ENCODE peak calls at places on chromosomes 13 and 19, in four cellular contexts. M, H, W and Z are unnamed samples.

GRCh38 chr13:95480131-95480545 is 72.4 kb upstream of the CLDN10 start:
- DNase-seq in M (no peak), H (no peak), W (peak; percentile 17), Z (no peak)

GRCh38 chr19:51511353-51511752 is 9.8 kb upstream of the SIGLEC12 start:
- DNase-seq in M (no peak), H (no peak), W (no peak), Z (peak; percentile 27)

GRCh38 chr19:42048992-42049391 is 21.0 kb downstream of the GRIK5 start:
- DNase-seq in M (no peak), H (no peak), W (no peak), Z (no peak)

GRCh38 chr13:45518525-45519235 is 53.9 kb downstream of the COG3 start:
- DNase-seq in M (no peak), H (no peak), W (no peak), Z (no peak)

GRCh38 chr19:37941820-37942515 is 35.0 kb downstream of the SIPA1L3 start:
- DNase-seq in M (peak; percentile 85), H (no peak), W (no peak), Z (no peak)

GRCh38 chr19:16428372-16429036 is 43.3 kb downstream of the EPS15L1 start:
- DNase-seq in M (no peak), H (no peak), W (no peak), Z (no peak)

GRCh38 chr13:70613295-70613694 is 505.0 kb upstream of the KLHL1 start:
- DNase-seq in M (no peak), H (no peak), W (no peak), Z (peak; percentile 21)

GRCh38 chr13:19053561-19053960 is 128.1 kb downstream of the TUBA3C start:
- DNase-seq in M (no peak), H (no peak), W (no peak), Z (no peak)

GRCh38 chr19:7781157-7781556 is 18.1 kb downstream of the CLEC4M start:
- DNase-seq in M (no peak), H (no peak), W (no peak), Z (no peak)

GRCh38 chr13:50810998-50811397 is 32.5 kb downstream of the DLEU7 start:
- DNase-seq in M (no peak), H (no peak), W (no peak), Z (no peak)

GRCh38 chr13:29021311-29021710 is 201.2 kb downstream of the MTUS2 start:
- DNase-seq in M (no peak), H (no peak), W (no peak), Z (no peak)

GRCh38 chr13:112782433-112783010 is 92.7 kb downstream of the ATP11A start:
- DNase-seq in M (no peak), H (no peak), W (no peak), Z (peak; percentile 42)

GRCh38 chr19:55390461-55390880 is 4.7 kb downstream of the RPL28 start:
- DNase-seq in M (no peak), H (no peak), W (no peak), Z (no peak)

GRCh38 chr13:40974460-40975407 is 44.4 kb downstream of the ELF1 start:
- DNase-seq in M (peak; percentile 25), H (no peak), W (no peak), Z (no peak)

GRCh38 chr13:50421457-50422130 is 406.4 kb downstream of the KCNRG start:
- DNase-seq in M (no peak), H (no peak), W (no peak), Z (no peak)

GRCh38 chr13:107867701-107868661 is 347.4 kb downstream of the LIG4 start:
- DNase-seq in M (no peak), H (no peak), W (no peak), Z (peak; percentile 87)

GRCh38 chr19:13022111-13022858 is 27.0 kb downstream of the NFIX start:
- DNase-seq in M (no peak), H (no peak), W (no peak), Z (no peak)

GRCh38 chr19:18939922-18940775 is 868 bp downstream of the HOMER3 start:
- DNase-seq in M (peak; percentile 44), H (peak; percentile 69), W (peak; percentile 27), Z (peak; percentile 73)

GRCh38 chr13:112616586-112617381 is 28.8 kb upstream of the TUBGCP3 start:
- DNase-seq in M (peak; percentile 33), H (no peak), W (no peak), Z (peak; percentile 69)

GRCh38 chr13:48221301-48222190 is 11.5 kb upstream of the ITM2B start:
- DNase-seq in M (no peak), H (peak; percentile 52), W (peak; percentile 52), Z (no peak)

GRCh38 chr19:30326076-30326710 is 46.0 kb upstream of the ZNF536 start:
- DNase-seq in M (no peak), H (no peak), W (no peak), Z (no peak)

GRCh38 chr13:109610517-109610916 is 175.9 kb downstream of the IRS2 start:
- DNase-seq in M (no peak), H (no peak), W (peak; percentile 8), Z (peak; percentile 11)

GRCh38 chr19:48333467-48334384 is 8.4 kb downstream of the EMP3 start:
- DNase-seq in M (peak; percentile 99), H (peak; percentile 87), W (peak; percentile 76), Z (peak; percentile 84)

GRCh38 chr13:40983725-40984669 is 35.1 kb downstream of the ELF1 start:
- DNase-seq in M (no peak), H (no peak), W (no peak), Z (no peak)

GRCh38 chr13:23966691-23967615 is 69.7 kb upstream of the C1QTNF9B start:
- DNase-seq in M (no peak), H (no peak), W (no peak), Z (no peak)

GRCh38 chr19:48644839-48645651 is 942 bp downstream of the CA11 start:
- DNase-seq in M (peak; percentile 86), H (peak; percentile 79), W (peak; percentile 84), Z (peak; percentile 80)

GRCh38 chr19:2385053-2385721 is 25.1 kb downstream of the TMPRSS9 start:
- DNase-seq in M (peak; percentile 81), H (peak; percentile 21), W (no peak), Z (peak; percentile 95)

GRCh38 chr19:17242431-17243208 is 3.1 kb downstream of the NR2F6 start:
- DNase-seq in M (no peak), H (no peak), W (no peak), Z (no peak)

GRCh38 chr13:42747399-42747873 is 33.9 kb upstream of the FAM216B start:
- DNase-seq in M (no peak), H (no peak), W (no peak), Z (no peak)

GRCh38 chr13:34257980-34258379 is 440.0 kb downstream of the RFC3 start:
- DNase-seq in M (no peak), H (no peak), W (no peak), Z (no peak)

GRCh38 chr13:109331898-109332297 is 454.5 kb downstream of the IRS2 start:
- DNase-seq in M (no peak), H (no peak), W (no peak), Z (peak; percentile 50)

GRCh38 chr13:113951246-113951999 is 22.5 kb downstream of the C13orf46 start:
- DNase-seq in M (peak; percentile 61), H (peak; percentile 86), W (peak; percentile 78), Z (peak; percentile 66)

GRCh38 chr19:35279985-35280821 is 2.1 kb upstream of the HAMP start:
- DNase-seq in M (no peak), H (peak; percentile 55), W (no peak), Z (no peak)
- TF ChIP-seq EP300 in M (no peak), H (no peak), W (no peak), Z (no peak)

DNA sequence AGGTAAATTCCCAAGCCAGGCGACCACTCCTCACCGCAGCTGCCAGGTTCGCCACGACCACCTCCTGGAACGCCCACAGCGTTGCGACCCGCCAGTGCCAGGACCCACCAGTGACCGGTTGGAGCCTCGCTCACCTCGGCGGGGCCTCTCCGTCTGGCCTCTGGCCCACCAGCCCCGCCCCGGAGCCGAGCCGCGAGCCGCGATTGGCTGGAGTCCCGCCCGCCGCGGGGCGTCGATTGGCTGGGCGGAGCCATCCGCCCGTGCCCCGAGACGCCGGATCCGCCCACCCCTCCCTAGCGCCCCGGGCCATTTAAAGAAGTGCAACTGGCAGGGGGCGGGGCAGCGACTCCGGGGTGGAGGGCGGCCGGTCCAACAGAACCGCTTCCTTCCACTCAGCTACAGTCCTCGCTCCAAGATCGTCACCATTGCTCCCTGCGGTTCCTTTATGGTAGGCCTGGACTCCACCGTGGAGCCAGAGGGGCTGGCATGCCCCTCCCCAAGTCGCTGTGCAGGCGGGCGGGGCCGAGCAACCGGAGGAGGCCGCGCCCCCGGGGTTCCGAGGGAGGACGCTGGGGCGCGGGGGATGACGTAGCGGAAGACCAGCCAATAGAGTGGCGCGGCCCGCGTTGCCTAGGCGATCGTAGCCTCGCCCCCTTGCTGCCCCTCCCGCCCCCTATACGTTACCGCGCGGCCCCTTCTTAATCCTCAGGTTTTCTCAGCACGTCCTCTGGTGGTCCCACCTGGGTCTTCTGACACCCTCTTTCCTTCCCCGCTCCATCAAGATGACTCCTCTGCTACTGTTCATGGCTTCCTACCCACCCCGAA is at the start of gene SERTAD3:
- DNase-seq in M (peak; percentile 100), H (peak; percentile 98), W (peak; percentile 97), Z (peak; percentile 96)
- TF ChIP-seq EP300 in M (no peak), H (peak; percentile 81), W (peak; percentile 97), Z (peak; percentile 7)

GRCh38 chr19:46600393-46601317 is 475 bp upstream of the CALM3 start:
- DNase-seq in M (peak; percentile 98), H (peak; percentile 98), W (peak; percentile 99), Z (peak; percentile 96)
- TF ChIP-seq EP300 in M (no peak), H (no peak), W (peak; percentile 89), Z (peak; percentile 65)

GRCh38 chr19:45955905-45956608 is 17.6 kb downstream of the NOVA2 start:
- DNase-seq in M (no peak), H (no peak), W (peak; percentile 13), Z (peak; percentile 56)
- TF ChIP-seq EP300 in M (no peak), H (no peak), W (peak; percentile 8), Z (no peak)

GRCh38 chr13:105406551-105406950 is 1128.9 kb downstream of the EFNB2 start:
- DNase-seq in M (no peak), H (no peak), W (no peak), Z (no peak)

DNA sequence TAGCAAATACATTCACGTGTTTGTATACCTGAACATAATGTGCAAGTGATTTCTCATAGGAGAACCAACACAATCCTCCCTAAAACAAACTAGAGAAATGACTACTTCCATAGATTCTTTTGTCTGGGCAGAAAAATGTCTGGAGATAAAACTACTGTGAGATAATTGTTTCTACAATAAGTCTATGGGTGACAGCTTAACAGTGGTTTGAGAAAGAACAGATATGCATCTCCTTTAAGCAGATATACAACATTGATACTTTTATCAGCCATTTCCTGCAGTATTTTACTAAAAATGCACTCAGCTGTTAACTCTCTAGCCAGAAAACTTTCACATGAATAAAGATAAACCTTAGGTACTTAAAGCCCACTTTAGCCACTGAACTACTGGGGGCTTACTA is 1132.4 kb downstream of the EFNB2 start:
- DNase-seq in M (no peak), H (no peak), W (no peak), Z (no peak)
- TF ChIP-seq EP300 in M (no peak), H (no peak), W (no peak), Z (no peak)

GRCh38 chr13:79404361-79404760 is 1.7 kb downstream of the RBM26 start:
- DNase-seq in M (no peak), H (no peak), W (no peak), Z (no peak)
- TF ChIP-seq EP300 in M (no peak), H (no peak), W (no peak), Z (no peak)

DNA sequence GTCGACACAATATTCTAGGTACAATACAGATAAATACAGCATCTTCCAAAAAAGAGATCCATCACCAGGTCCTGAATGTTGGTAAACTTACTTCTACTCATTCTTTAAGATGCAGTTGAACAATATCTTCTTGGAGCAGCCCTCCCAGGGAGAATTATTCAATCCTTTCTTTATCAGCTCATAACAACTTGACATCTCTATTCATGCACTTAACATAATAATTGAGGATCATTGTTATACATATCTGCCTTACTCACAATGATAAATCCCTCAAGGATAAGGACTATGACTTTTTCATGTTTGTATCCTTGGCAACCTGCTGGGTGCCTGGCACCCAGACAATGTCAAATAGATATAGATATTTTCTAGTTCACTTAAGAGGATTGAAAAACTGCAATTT is 219.5 kb downstream of the POU4F1 start:
- DNase-seq in M (no peak), H (no peak), W (no peak), Z (no peak)
- TF ChIP-seq EP300 in M (no peak), H (no peak), W (no peak), Z (no peak)